ENCODE peak calls at places on chromosomes 1 and 21, in seven cellular contexts. One of them, this sample, is unnamed. For H3K9me3, the result is how much of the 10 kb centered on the place peaks cover.

GRCh38 chr1:201365251-201365650 is 12.2 kb downstream of the TNNT2 start:
- DNase-seq in CD4-positive, alpha-beta T cell: no peak
- DNase-seq in left ventricle myocardium inferior: peak
- DNase-seq in lower lobe of right lung: no peak
- DNase-seq in uterus: no peak
- DNase-seq in ovary: no peak
- DNase-seq in kidney: peak
- DNase-seq in this sample: no peak

GRCh38 chr1:26799479-26800133 is 11.9 kb downstream of the PIGV start:
- DNase-seq in left ventricle myocardium inferior: peak
- DNase-seq in CD4-positive, alpha-beta T cell: no peak
- DNase-seq in uterus: peak
- DNase-seq in lower lobe of right lung: no peak
- DNase-seq in kidney: no peak
- DNase-seq in ovary: peak
- DNase-seq in this sample: no peak

GRCh38 chr21:39014751-39015150 is 168.5 kb downstream of the PSMG1 start:
- DNase-seq in lower lobe of right lung: no peak
- DNase-seq in ovary: no peak
- DNase-seq in CD4-positive, alpha-beta T cell: no peak
- DNase-seq in kidney: no peak
- DNase-seq in uterus: no peak
- DNase-seq in left ventricle myocardium inferior: no peak
- DNase-seq in this sample: no peak

GRCh38 chr21:36701912-36702621 is 3.2 kb downstream of the SIM2 start:
- DNase-seq in ovary: no peak
- DNase-seq in left ventricle myocardium inferior: no peak
- DNase-seq in lower lobe of right lung: no peak
- DNase-seq in kidney: no peak
- DNase-seq in uterus: no peak
- DNase-seq in CD4-positive, alpha-beta T cell: no peak
- DNase-seq in this sample: no peak

GRCh38 chr21:42156690-42157605 is 62.0 kb upstream of the ABCG1 start:
- DNase-seq in uterus: no peak
- DNase-seq in left ventricle myocardium inferior: no peak
- DNase-seq in kidney: peak
- DNase-seq in lower lobe of right lung: no peak
- DNase-seq in ovary: peak
- DNase-seq in CD4-positive, alpha-beta T cell: no peak
- DNase-seq in this sample: no peak

GRCh38 chr1:19081218-19081893 is 124.9 kb upstream of the IFFO2 start:
- DNase-seq in uterus: no peak
- DNase-seq in left ventricle myocardium inferior: no peak
- DNase-seq in kidney: no peak
- DNase-seq in lower lobe of right lung: no peak
- DNase-seq in ovary: no peak
- DNase-seq in CD4-positive, alpha-beta T cell: no peak
- DNase-seq in this sample: no peak

GRCh38 chr1:69073176-69073575 is 494.5 kb upstream of the LRRC7 start:
- DNase-seq in ovary: no peak
- DNase-seq in CD4-positive, alpha-beta T cell: no peak
- DNase-seq in kidney: no peak
- DNase-seq in lower lobe of right lung: no peak
- DNase-seq in left ventricle myocardium inferior: no peak
- DNase-seq in uterus: no peak
- DNase-seq in this sample: no peak

GRCh38 chr1:15096293-15096692 is 57.3 kb upstream of the TMEM51 start:
- DNase-seq in ovary: no peak
- DNase-seq in left ventricle myocardium inferior: no peak
- DNase-seq in CD4-positive, alpha-beta T cell: no peak
- DNase-seq in uterus: no peak
- DNase-seq in kidney: no peak
- DNase-seq in lower lobe of right lung: no peak
- DNase-seq in this sample: no peak

GRCh38 chr1:6330410-6330827 is 63.1 kb downstream of the ACOT7 start:
- DNase-seq in lower lobe of right lung: no peak
- DNase-seq in left ventricle myocardium inferior: no peak
- DNase-seq in CD4-positive, alpha-beta T cell: no peak
- DNase-seq in ovary: peak
- DNase-seq in uterus: peak
- DNase-seq in kidney: no peak
- DNase-seq in this sample: no peak

GRCh38 chr21:22885079-22885478 is 1886.9 kb downstream of the NCAM2 start:
- DNase-seq in ovary: no peak
- DNase-seq in CD4-positive, alpha-beta T cell: no peak
- DNase-seq in uterus: no peak
- DNase-seq in kidney: no peak
- DNase-seq in left ventricle myocardium inferior: no peak
- DNase-seq in lower lobe of right lung: no peak
- DNase-seq in this sample: no peak

GRCh38 chr1:53656062-53656915 is 82.7 kb downstream of the GLIS1 start:
- DNase-seq in lower lobe of right lung: no peak
- DNase-seq in CD4-positive, alpha-beta T cell: no peak
- DNase-seq in kidney: peak
- DNase-seq in ovary: no peak
- DNase-seq in uterus: no peak
- DNase-seq in left ventricle myocardium inferior: no peak
- DNase-seq in this sample: peak

GRCh38 chr1:240401721-240402120 is 210.2 kb downstream of the GREM2 start:
- DNase-seq in kidney: no peak
- DNase-seq in lower lobe of right lung: no peak
- DNase-seq in CD4-positive, alpha-beta T cell: no peak
- DNase-seq in uterus: no peak
- DNase-seq in ovary: no peak
- DNase-seq in left ventricle myocardium inferior: no peak
- DNase-seq in this sample: no peak

GRCh38 chr1:246679211-246680177 is 44.7 kb upstream of the SCCPDH start:
- DNase-seq in ovary: no peak
- DNase-seq in kidney: peak
- DNase-seq in lower lobe of right lung: no peak
- DNase-seq in left ventricle myocardium inferior: no peak
- DNase-seq in uterus: no peak
- DNase-seq in CD4-positive, alpha-beta T cell: no peak
- DNase-seq in this sample: no peak

GRCh38 chr21:34877485-34878128 is 171.5 kb downstream of the RUNX1 start:
- DNase-seq in left ventricle myocardium inferior: no peak
- DNase-seq in CD4-positive, alpha-beta T cell: no peak
- DNase-seq in lower lobe of right lung: peak
- DNase-seq in kidney: peak
- DNase-seq in uterus: no peak
- DNase-seq in ovary: no peak
- DNase-seq in this sample: peak

GRCh38 chr1:12157366-12158231 is 9.2 kb upstream of the TNFRSF1B start:
- DNase-seq in kidney: no peak
- DNase-seq in lower lobe of right lung: no peak
- DNase-seq in CD4-positive, alpha-beta T cell: no peak
- DNase-seq in uterus: no peak
- DNase-seq in left ventricle myocardium inferior: no peak
- DNase-seq in ovary: no peak
- DNase-seq in this sample: no peak

GRCh38 chr1:119285482-119285881 is 83.1 kb upstream of the HAO2 start:
- DNase-seq in CD4-positive, alpha-beta T cell: no peak
- DNase-seq in lower lobe of right lung: no peak
- DNase-seq in left ventricle myocardium inferior: no peak
- DNase-seq in ovary: no peak
- DNase-seq in uterus: no peak
- DNase-seq in kidney: no peak
- DNase-seq in this sample: no peak

GRCh38 chr1:30756545-30757195 is 904 bp downstream of the LAPTM5 start:
- DNase-seq in ovary: no peak
- DNase-seq in left ventricle myocardium inferior: peak
- DNase-seq in uterus: no peak
- DNase-seq in kidney: peak
- DNase-seq in lower lobe of right lung: peak
- DNase-seq in CD4-positive, alpha-beta T cell: peak
- DNase-seq in this sample: peak

GRCh38 chr1:39178541-39179431 is 25.7 kb upstream of the MACF1 start:
- DNase-seq in CD4-positive, alpha-beta T cell: no peak
- DNase-seq in ovary: no peak
- DNase-seq in lower lobe of right lung: no peak
- DNase-seq in left ventricle myocardium inferior: no peak
- DNase-seq in kidney: no peak
- DNase-seq in uterus: peak
- DNase-seq in this sample: no peak

GRCh38 chr1:231122143-231122542 is 39.7 kb upstream of the TRIM67 start:
- DNase-seq in CD4-positive, alpha-beta T cell: no peak
- DNase-seq in ovary: no peak
- DNase-seq in kidney: no peak
- DNase-seq in left ventricle myocardium inferior: no peak
- DNase-seq in lower lobe of right lung: no peak
- DNase-seq in uterus: no peak
- DNase-seq in this sample: no peak

GRCh38 chr21:36803801-36804452 is 105.0 kb downstream of the SIM2 start:
- DNase-seq in left ventricle myocardium inferior: no peak
- DNase-seq in CD4-positive, alpha-beta T cell: no peak
- DNase-seq in kidney: no peak
- DNase-seq in uterus: no peak
- DNase-seq in ovary: no peak
- DNase-seq in lower lobe of right lung: no peak
- DNase-seq in this sample: no peak

GRCh38 chr1:232981161-232981560 is 30.8 kb downstream of the NTPCR start:
- DNase-seq in ovary: no peak
- DNase-seq in lower lobe of right lung: no peak
- DNase-seq in kidney: no peak
- DNase-seq in CD4-positive, alpha-beta T cell: no peak
- DNase-seq in uterus: no peak
- DNase-seq in left ventricle myocardium inferior: no peak
- DNase-seq in this sample: no peak

GRCh38 chr1:150152182-150152536 is 2.4 kb downstream of the PLEKHO1 start:
- DNase-seq in ovary: no peak
- DNase-seq in left ventricle myocardium inferior: no peak
- DNase-seq in kidney: no peak
- DNase-seq in CD4-positive, alpha-beta T cell: no peak
- DNase-seq in uterus: no peak
- DNase-seq in lower lobe of right lung: no peak
- DNase-seq in this sample: no peak

GRCh38 chr1:206036661-206037455 is 13.2 kb upstream of the CTSE start:
- DNase-seq in lower lobe of right lung: no peak
- DNase-seq in kidney: no peak
- DNase-seq in CD4-positive, alpha-beta T cell: no peak
- DNase-seq in uterus: no peak
- DNase-seq in ovary: no peak
- DNase-seq in left ventricle myocardium inferior: no peak
- DNase-seq in this sample: no peak

GRCh38 chr1:5423109-5423508 is 569.1 kb downstream of the NPHP4 start:
- DNase-seq in uterus: no peak
- DNase-seq in ovary: no peak
- DNase-seq in left ventricle myocardium inferior: no peak
- DNase-seq in CD4-positive, alpha-beta T cell: peak
- DNase-seq in kidney: no peak
- DNase-seq in lower lobe of right lung: no peak
- DNase-seq in this sample: no peak

GRCh38 chr21:43277481-43278351 is 108.9 kb downstream of the CRYAA start:
- DNase-seq in kidney: peak
- DNase-seq in left ventricle myocardium inferior: peak
- DNase-seq in uterus: no peak
- DNase-seq in ovary: peak
- DNase-seq in CD4-positive, alpha-beta T cell: no peak
- DNase-seq in lower lobe of right lung: peak
- DNase-seq in this sample: peak

DNA sequence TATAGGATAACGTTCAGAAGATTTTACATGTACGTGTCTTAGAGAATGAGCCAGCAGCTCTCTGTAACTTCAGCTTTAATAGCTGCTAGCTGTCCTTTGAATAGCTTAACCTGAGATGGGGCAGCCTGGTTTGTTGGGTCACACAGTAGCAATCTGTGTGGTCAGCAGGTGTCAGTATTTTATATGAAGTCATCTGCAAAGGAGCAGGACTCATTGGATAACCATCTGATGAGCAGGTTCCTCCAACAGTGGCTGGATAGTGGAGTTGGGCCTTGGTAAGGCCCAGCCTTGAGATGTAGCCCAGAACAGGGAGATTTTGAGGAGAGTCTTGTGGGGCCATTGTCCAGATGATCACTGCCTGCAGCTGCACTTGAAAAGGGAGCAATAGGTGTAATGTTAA is 6.4 kb downstream of the GSTM5 start:
- DNase-seq in left ventricle myocardium inferior: no peak
- DNase-seq in ovary: no peak
- DNase-seq in kidney: no peak
- DNase-seq in CD4-positive, alpha-beta T cell: no peak
- DNase-seq in lower lobe of right lung: no peak
- DNase-seq in uterus: no peak
- DNase-seq in this sample: no peak
- TF ChIP-seq CTCF in left ventricle myocardium inferior: peak
- TF ChIP-seq CTCF in ovary: no peak
- TF ChIP-seq CTCF in kidney: peak
- TF ChIP-seq CTCF in CD4-positive, alpha-beta T cell: no peak
- TF ChIP-seq CTCF in lower lobe of right lung: no peak
- TF ChIP-seq CTCF in uterus: no peak
- TF ChIP-seq CTCF in this sample: no peak

DNA sequence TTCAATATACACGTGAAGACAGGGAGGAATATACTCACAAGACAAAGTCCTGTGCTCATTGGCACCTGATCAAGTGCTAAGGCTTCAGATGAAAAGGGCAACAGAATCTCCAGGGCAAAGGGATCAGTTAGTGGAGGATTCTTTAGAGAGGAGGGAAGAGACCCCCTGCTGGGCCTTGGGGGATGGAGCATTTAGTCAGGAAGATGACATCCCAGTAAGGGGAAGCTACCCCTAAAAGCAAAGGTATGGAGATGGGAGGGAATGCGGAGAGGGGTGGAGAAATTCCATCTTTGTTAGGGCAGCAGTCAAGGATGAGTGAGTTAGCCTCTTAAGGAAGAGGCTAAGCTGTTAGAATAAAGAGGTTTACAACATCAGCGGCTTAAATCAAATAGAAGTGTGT is 67.4 kb downstream of the ST6GALNAC3 start:
- DNase-seq in lower lobe of right lung: no peak
- DNase-seq in ovary: no peak
- DNase-seq in CD4-positive, alpha-beta T cell: no peak
- DNase-seq in kidney: no peak
- DNase-seq in uterus: no peak
- DNase-seq in left ventricle myocardium inferior: no peak
- DNase-seq in this sample: no peak
- H3K9me3 ChIP-seq in lower lobe of right lung: under half
- H3K9me3 ChIP-seq in ovary: under half
- H3K9me3 ChIP-seq in CD4-positive, alpha-beta T cell: under half
- H3K9me3 ChIP-seq in kidney: under half
- H3K9me3 ChIP-seq in uterus: under half
- H3K9me3 ChIP-seq in left ventricle myocardium inferior: under half
- H3K9me3 ChIP-seq in this sample: under half

DNA sequence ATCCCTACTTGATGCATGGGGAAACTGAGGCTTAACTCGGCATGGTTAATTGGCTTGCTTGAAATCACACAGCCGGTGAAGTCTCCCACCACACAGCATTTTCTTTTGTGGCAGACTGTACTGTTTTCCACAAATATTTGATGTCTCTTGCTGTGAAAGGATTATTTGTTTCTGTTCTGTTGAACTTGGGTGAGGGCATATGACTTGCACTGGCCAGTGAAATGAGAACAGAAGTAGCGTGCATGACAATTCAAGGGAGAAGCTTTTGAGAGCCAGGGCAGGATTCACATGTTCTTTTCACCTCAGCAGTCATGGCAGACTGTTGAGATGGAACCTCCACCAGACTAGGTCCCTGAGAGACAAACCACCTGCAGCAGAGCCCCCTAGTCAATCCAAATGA is 11.7 kb upstream of the AK2 start:
- DNase-seq in lower lobe of right lung: no peak
- DNase-seq in uterus: no peak
- DNase-seq in left ventricle myocardium inferior: no peak
- DNase-seq in kidney: no peak
- DNase-seq in CD4-positive, alpha-beta T cell: no peak
- DNase-seq in ovary: no peak
- DNase-seq in this sample: no peak
- H3K27ac ChIP-seq in lower lobe of right lung: no peak
- H3K27ac ChIP-seq in uterus: no peak
- H3K27ac ChIP-seq in left ventricle myocardium inferior: no peak
- H3K27ac ChIP-seq in kidney: no peak
- H3K27ac ChIP-seq in CD4-positive, alpha-beta T cell: no peak
- H3K27ac ChIP-seq in ovary: no peak
- H3K27ac ChIP-seq in this sample: peak

GRCh38 chr1:237913345-237913744 is 22.6 kb upstream of the ZP4 start:
- DNase-seq in kidney: no peak
- DNase-seq in CD4-positive, alpha-beta T cell: no peak
- DNase-seq in uterus: no peak
- DNase-seq in left ventricle myocardium inferior: no peak
- DNase-seq in lower lobe of right lung: no peak
- DNase-seq in ovary: no peak
- DNase-seq in this sample: no peak
- TF ChIP-seq CTCF in kidney: no peak
- TF ChIP-seq CTCF in CD4-positive, alpha-beta T cell: no peak
- TF ChIP-seq CTCF in uterus: no peak
- TF ChIP-seq CTCF in left ventricle myocardium inferior: no peak
- TF ChIP-seq CTCF in lower lobe of right lung: no peak
- TF ChIP-seq CTCF in ovary: no peak
- TF ChIP-seq CTCF in this sample: no peak

This sample was measured in left lung.